ENCODE peak calls at places on chromosomes 16 and 17, in four cellular contexts. F is K562, R is A549, V is GM12878. H is an unnamed sample.

GRCh38 chr17:74924250-74924948 is at the start of gene OTOP2:
- DNase-seq in F (no peak), R (no peak), V (no peak), H (no peak)

GRCh38 chr16:90077757-90078593 is 844 bp upstream of the PRDM7 start:
- DNase-seq in F (peak), R (peak), V (no peak), H (no peak)

GRCh38 chr16:31453255-31454204 is 5.8 kb upstream of the ARMC5 start:
- DNase-seq in F (peak), R (no peak), V (no peak), H (peak)

GRCh38 chr17:57597531-57598453 is 147.3 kb downstream of the CCDC182 start:
- DNase-seq in F (peak), R (peak), V (no peak), H (peak)

GRCh38 chr16:28494141-28494851 is at the start of gene APOBR:
- DNase-seq in F (peak), R (no peak), V (peak), H (no peak)

GRCh38 chr16:49592507-49593422 is 219.2 kb downstream of the C16orf78 start:
- DNase-seq in F (peak), R (peak), V (no peak), H (peak)

GRCh38 chr17:39845052-39845976 is 18.8 kb downstream of the IKZF3 start:
- DNase-seq in F (no peak), R (no peak), V (no peak), H (no peak)

GRCh38 chr17:47644324-47644723 is 5.4 kb upstream of the KPNB1 start:
- DNase-seq in F (no peak), R (no peak), V (no peak), H (no peak)

GRCh38 chr16:57258910-57259475 is 13.9 kb downstream of the ARL2BP start:
- DNase-seq in F (no peak), R (no peak), V (no peak), H (no peak)

GRCh38 chr16:19871721-19872120 is 12.9 kb downstream of the GPRC5B start:
- DNase-seq in F (no peak), R (no peak), V (no peak), H (no peak)

GRCh38 chr17:78130439-78131101 is at the start of gene TMC8:
- DNase-seq in F (peak), R (no peak), V (no peak), H (peak)

GRCh38 chr17:58370309-58370708 is 18.3 kb upstream of the SUPT4H1 start:
- DNase-seq in F (no peak), R (no peak), V (no peak), H (no peak)

GRCh38 chr17:20086416-20087074 is 77.4 kb downstream of the SPECC1 start:
- DNase-seq in F (peak), R (no peak), V (no peak), H (no peak)

GRCh38 chr17:33127706-33128105 is 136.1 kb downstream of the SPACA3 start:
- DNase-seq in F (no peak), R (no peak), V (no peak), H (no peak)

GRCh38 chr16:55370762-55371482 is 46.9 kb downstream of the IRX6 start:
- DNase-seq in F (peak), R (peak), V (no peak), H (peak)

GRCh38 chr17:81821147-81821546 is 11.9 kb downstream of the MCRIP1 start:
- DNase-seq in F (no peak), R (no peak), V (no peak), H (no peak)

GRCh38 chr17:57092779-57093178 is 7.7 kb downstream of the AKAP1 start:
- DNase-seq in F (no peak), R (no peak), V (no peak), H (no peak)

GRCh38 chr17:16121915-16122314 is 93.4 kb downstream of the NCOR1 start:
- DNase-seq in F (no peak), R (no peak), V (no peak), H (no peak)

GRCh38 chr17:63426917-63427308 is 19.2 kb downstream of the CYB561 start:
- DNase-seq in F (no peak), R (no peak), V (no peak), H (no peak)

GRCh38 chr17:63423963-63424362 is 22.1 kb downstream of the CYB561 start:
- DNase-seq in F (no peak), R (no peak), V (no peak), H (no peak)

GRCh38 chr17:63426041-63426916 is 19.8 kb downstream of the CYB561 start:
- DNase-seq in F (no peak), R (no peak), V (no peak), H (no peak)

GRCh38 chr17:63423251-63423950 is 22.7 kb downstream of the CYB561 start:
- DNase-seq in F (no peak), R (no peak), V (no peak), H (no peak)

DNA sequence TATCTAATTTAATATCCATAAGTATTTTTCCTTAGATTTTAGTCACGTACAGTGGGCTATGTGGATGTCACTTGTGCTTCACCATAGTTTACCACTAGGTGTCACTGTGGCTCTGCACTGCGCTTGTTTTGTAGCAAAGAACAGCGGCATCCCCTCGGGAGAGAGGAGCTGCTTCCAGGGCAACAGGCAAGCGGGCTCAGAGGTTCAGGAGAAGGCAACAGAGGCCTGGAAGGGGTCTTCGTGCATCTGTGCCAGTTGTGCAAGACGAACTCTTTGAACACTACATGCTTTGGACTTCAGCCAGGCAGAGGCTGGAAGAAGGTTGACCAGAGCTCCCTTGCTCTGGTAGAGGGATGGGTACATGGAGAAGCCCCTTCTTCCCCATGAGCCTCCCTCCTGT is 20.6 kb downstream of the CYB561 start:
- DNase-seq in F (peak), R (peak), V (peak), H (peak)
- TF ChIP-seq RFX5 in F (no peak), R (no peak), V (no peak), H (no peak)

DNA sequence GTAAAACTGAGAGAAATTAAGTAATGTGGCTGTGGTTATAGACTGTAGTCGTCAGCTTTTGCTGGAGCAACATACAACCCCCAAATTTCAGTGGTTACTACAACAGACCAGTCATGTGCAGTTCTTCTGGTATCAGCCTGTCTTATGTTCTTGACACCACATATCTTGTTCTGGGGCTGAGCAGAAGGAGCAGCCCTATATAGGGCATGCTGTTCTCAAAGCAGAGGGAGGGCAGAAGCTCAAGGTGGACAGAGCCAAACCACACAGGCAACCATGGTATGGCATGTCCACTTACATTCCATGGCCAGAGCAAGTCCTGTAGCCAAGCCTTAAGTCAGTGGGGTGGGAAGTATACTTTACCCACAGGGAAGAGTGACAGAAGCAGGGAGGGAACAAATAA is 7.7 kb downstream of the PRKAR1A start:
- DNase-seq in F (no peak), R (no peak), V (no peak), H (no peak)
- TF ChIP-seq CHD4 in F (no peak), R (no peak), V (no peak), H (no peak)

GRCh38 chr17:59652119-59652518 is 32.4 kb downstream of the CLTC start:
- DNase-seq in F (no peak), R (no peak), V (no peak), H (no peak)
- TF ChIP-seq RFX5 in F (no peak), R (no peak), V (no peak), H (no peak)

GRCh38 chr17:51035436-51035835 is 85.2 kb downstream of the SPAG9 start:
- DNase-seq in F (no peak), R (no peak), V (no peak), H (no peak)
- TF ChIP-seq CHD4 in F (no peak), R (no peak), V (no peak), H (no peak)

GRCh38 chr17:14301761-14302401 is 1.0 kb downstream of the HS3ST3B1 start:
- DNase-seq in F (no peak), R (no peak), V (no peak), H (no peak)

GRCh38 chr17:14302421-14303099 is 1.7 kb downstream of the HS3ST3B1 start:
- DNase-seq in F (peak), R (peak), V (no peak), H (peak)

GRCh38 chr17:14299261-14300093 is 1.4 kb upstream of the HS3ST3B1 start:
- DNase-seq in F (peak), R (peak), V (no peak), H (peak)

GRCh38 chr17:14300628-14301278 is at the start of gene HS3ST3B1:
- DNase-seq in F (peak), R (peak), V (no peak), H (peak)

DNA sequence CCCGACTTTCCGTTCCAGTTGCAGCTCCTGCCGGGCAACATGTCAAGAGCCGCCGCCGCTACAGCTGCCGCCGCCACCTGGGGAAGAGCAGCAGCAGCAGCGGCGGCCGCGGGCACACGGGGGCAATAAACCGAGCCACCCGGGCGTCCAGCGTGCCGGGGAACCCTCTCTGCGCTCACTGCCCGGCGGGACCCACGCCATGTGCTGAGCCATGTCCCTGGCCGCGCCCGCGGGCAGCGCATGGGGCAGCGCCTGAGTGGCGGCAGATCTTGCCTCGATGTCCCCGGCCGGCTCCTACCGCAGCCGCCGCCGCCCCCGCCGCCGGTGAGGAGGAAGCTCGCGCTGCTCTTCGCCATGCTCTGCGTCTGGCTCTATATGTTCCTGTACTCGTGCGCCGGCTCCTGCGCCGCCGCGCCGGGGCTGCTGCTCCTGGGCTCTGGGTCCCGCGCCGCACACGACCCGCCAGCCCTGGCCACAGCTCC is 439 bp downstream of the HS3ST3B1 start:
- DNase-seq in F (peak), R (peak), V (no peak), H (no peak)
- TF ChIP-seq RFX5 in F (no peak), R (no peak), V (no peak), H (no peak)